ENCODE peak calls at places on chromosomes 13 and 19, in ten cellular contexts. One of them, this sample, is unnamed.
A peak's percentile ranks its signal among the peaks of the same experiment; 100 is the strongest.

GRCh38 chr13:97359181-97360057 is 74.5 kb upstream of the RAP2A start:
- DNase-seq in tibial artery: peak; percentile 48
- DNase-seq in mammary epithelial cell: peak; percentile 36
- DNase-seq in MCF 10A: peak; percentile 87
- DNase-seq in fibroblast of pulmonary artery: peak; percentile 89
- DNase-seq in IMR-90: peak; percentile 92
- DNase-seq in pancreas: no peak
- DNase-seq in ascending aorta: no peak
- DNase-seq in foreskin fibroblast: peak; percentile 67
- DNase-seq in SK-N-SH: peak; percentile 66
- DNase-seq in this sample: peak; percentile 82

GRCh38 chr19:32469796-32470195 is 64.2 kb downstream of the DPY19L3 start:
- DNase-seq in tibial artery: no peak
- DNase-seq in mammary epithelial cell: no peak
- DNase-seq in MCF 10A: no peak
- DNase-seq in fibroblast of pulmonary artery: no peak
- DNase-seq in IMR-90: peak; percentile 50
- DNase-seq in pancreas: no peak
- DNase-seq in ascending aorta: no peak
- DNase-seq in foreskin fibroblast: peak; percentile 83
- DNase-seq in SK-N-SH: no peak
- DNase-seq in this sample: peak; percentile 3

GRCh38 chr19:3746371-3747056 is 15.0 kb downstream of the APBA3 start:
- DNase-seq in tibial artery: no peak
- DNase-seq in mammary epithelial cell: no peak
- DNase-seq in MCF 10A: no peak
- DNase-seq in fibroblast of pulmonary artery: no peak
- DNase-seq in IMR-90: no peak
- DNase-seq in pancreas: no peak
- DNase-seq in ascending aorta: no peak
- DNase-seq in foreskin fibroblast: no peak
- DNase-seq in SK-N-SH: no peak
- DNase-seq in this sample: no peak

GRCh38 chr13:114071441-114071840 is 61.0 kb downstream of the RASA3 start:
- DNase-seq in tibial artery: no peak
- DNase-seq in mammary epithelial cell: no peak
- DNase-seq in MCF 10A: no peak
- DNase-seq in fibroblast of pulmonary artery: no peak
- DNase-seq in IMR-90: no peak
- DNase-seq in pancreas: no peak
- DNase-seq in ascending aorta: no peak
- DNase-seq in foreskin fibroblast: no peak
- DNase-seq in SK-N-SH: no peak
- DNase-seq in this sample: no peak

GRCh38 chr13:114038900-114039299 is 65.0 kb upstream of the C13orf46 start:
- DNase-seq in tibial artery: no peak
- DNase-seq in mammary epithelial cell: no peak
- DNase-seq in MCF 10A: no peak
- DNase-seq in fibroblast of pulmonary artery: no peak
- DNase-seq in IMR-90: no peak
- DNase-seq in pancreas: no peak
- DNase-seq in ascending aorta: no peak
- DNase-seq in foreskin fibroblast: no peak
- DNase-seq in SK-N-SH: no peak
- DNase-seq in this sample: no peak

GRCh38 chr13:108437496-108437895 is 168.0 kb downstream of the TNFSF13B start:
- DNase-seq in tibial artery: no peak
- DNase-seq in mammary epithelial cell: peak; percentile 14
- DNase-seq in MCF 10A: no peak
- DNase-seq in fibroblast of pulmonary artery: no peak
- DNase-seq in IMR-90: no peak
- DNase-seq in pancreas: no peak
- DNase-seq in ascending aorta: no peak
- DNase-seq in foreskin fibroblast: no peak
- DNase-seq in SK-N-SH: no peak
- DNase-seq in this sample: no peak

GRCh38 chr19:43765109-43765876 is 10.5 kb upstream of the SMG9 start:
- DNase-seq in tibial artery: peak; percentile 77
- DNase-seq in mammary epithelial cell: peak; percentile 98
- DNase-seq in MCF 10A: peak; percentile 99
- DNase-seq in fibroblast of pulmonary artery: peak; percentile 89
- DNase-seq in IMR-90: peak; percentile 97
- DNase-seq in pancreas: no peak
- DNase-seq in ascending aorta: peak; percentile 59
- DNase-seq in foreskin fibroblast: peak; percentile 97
- DNase-seq in SK-N-SH: no peak
- DNase-seq in this sample: peak; percentile 96

GRCh38 chr13:25927966-25928365 is 123.8 kb downstream of the SHISA2 start:
- DNase-seq in tibial artery: no peak
- DNase-seq in mammary epithelial cell: no peak
- DNase-seq in MCF 10A: no peak
- DNase-seq in fibroblast of pulmonary artery: no peak
- DNase-seq in IMR-90: no peak
- DNase-seq in pancreas: no peak
- DNase-seq in ascending aorta: no peak
- DNase-seq in foreskin fibroblast: no peak
- DNase-seq in SK-N-SH: no peak
- DNase-seq in this sample: no peak

GRCh38 chr19:42762782-42763181 is 2.7 kb downstream of the PSG8 start:
- DNase-seq in tibial artery: no peak
- DNase-seq in mammary epithelial cell: peak; percentile 32
- DNase-seq in MCF 10A: no peak
- DNase-seq in fibroblast of pulmonary artery: no peak
- DNase-seq in IMR-90: no peak
- DNase-seq in pancreas: peak; percentile 5
- DNase-seq in ascending aorta: no peak
- DNase-seq in foreskin fibroblast: no peak
- DNase-seq in SK-N-SH: no peak
- DNase-seq in this sample: no peak

GRCh38 chr13:26541041-26541440 is 16.4 kb upstream of the WASF3 start:
- DNase-seq in tibial artery: no peak
- DNase-seq in mammary epithelial cell: no peak
- DNase-seq in MCF 10A: no peak
- DNase-seq in fibroblast of pulmonary artery: no peak
- DNase-seq in IMR-90: no peak
- DNase-seq in pancreas: no peak
- DNase-seq in ascending aorta: no peak
- DNase-seq in foreskin fibroblast: no peak
- DNase-seq in SK-N-SH: no peak
- DNase-seq in this sample: no peak

GRCh38 chr13:100825551-100825950 is 151.0 kb upstream of the TMTC4 start:
- DNase-seq in tibial artery: no peak
- DNase-seq in mammary epithelial cell: peak; percentile 5
- DNase-seq in MCF 10A: peak; percentile 55
- DNase-seq in fibroblast of pulmonary artery: peak; percentile 14
- DNase-seq in IMR-90: peak; percentile 24
- DNase-seq in pancreas: no peak
- DNase-seq in ascending aorta: no peak
- DNase-seq in foreskin fibroblast: peak; percentile 53
- DNase-seq in SK-N-SH: no peak
- DNase-seq in this sample: peak; percentile 18

GRCh38 chr19:38375098-38375493 is 725 bp downstream of the PSMD8 start:
- DNase-seq in tibial artery: no peak
- DNase-seq in mammary epithelial cell: no peak
- DNase-seq in MCF 10A: no peak
- DNase-seq in fibroblast of pulmonary artery: no peak
- DNase-seq in IMR-90: peak; percentile 11
- DNase-seq in pancreas: no peak
- DNase-seq in ascending aorta: no peak
- DNase-seq in foreskin fibroblast: no peak
- DNase-seq in SK-N-SH: no peak
- DNase-seq in this sample: no peak

GRCh38 chr19:38376576-38376975 is 2.2 kb downstream of the PSMD8 start:
- DNase-seq in tibial artery: no peak
- DNase-seq in mammary epithelial cell: no peak
- DNase-seq in MCF 10A: no peak
- DNase-seq in fibroblast of pulmonary artery: no peak
- DNase-seq in IMR-90: no peak
- DNase-seq in pancreas: no peak
- DNase-seq in ascending aorta: no peak
- DNase-seq in foreskin fibroblast: no peak
- DNase-seq in SK-N-SH: no peak
- DNase-seq in this sample: no peak

GRCh38 chr19:38373907-38374331 is 452 bp upstream of the PSMD8 start:
- DNase-seq in tibial artery: no peak
- DNase-seq in mammary epithelial cell: no peak
- DNase-seq in MCF 10A: no peak
- DNase-seq in fibroblast of pulmonary artery: no peak
- DNase-seq in IMR-90: no peak
- DNase-seq in pancreas: no peak
- DNase-seq in ascending aorta: no peak
- DNase-seq in foreskin fibroblast: no peak
- DNase-seq in SK-N-SH: no peak
- DNase-seq in this sample: no peak

GRCh38 chr19:38375748-38376147 is 1.4 kb downstream of the PSMD8 start:
- DNase-seq in tibial artery: no peak
- DNase-seq in mammary epithelial cell: peak; percentile 13
- DNase-seq in MCF 10A: no peak
- DNase-seq in fibroblast of pulmonary artery: no peak
- DNase-seq in IMR-90: peak; percentile 20
- DNase-seq in pancreas: no peak
- DNase-seq in ascending aorta: no peak
- DNase-seq in foreskin fibroblast: peak; percentile 40
- DNase-seq in SK-N-SH: no peak
- DNase-seq in this sample: peak; percentile 57

GRCh38 chr19:38374332-38375097 is at the start of gene PSMD8:
- DNase-seq in tibial artery: peak; percentile 100
- DNase-seq in mammary epithelial cell: peak; percentile 99
- DNase-seq in MCF 10A: peak; percentile 100
- DNase-seq in fibroblast of pulmonary artery: peak; percentile 98
- DNase-seq in IMR-90: peak; percentile 97
- DNase-seq in pancreas: peak; percentile 96
- DNase-seq in ascending aorta: peak; percentile 98
- DNase-seq in foreskin fibroblast: peak; percentile 98
- DNase-seq in SK-N-SH: peak; percentile 98
- DNase-seq in this sample: peak; percentile 98
- TF ChIP-seq CTCF in tibial artery: no peak
- TF ChIP-seq CTCF in mammary epithelial cell: peak; percentile 33
- TF ChIP-seq CTCF in MCF 10A: no peak
- TF ChIP-seq CTCF in fibroblast of pulmonary artery: peak; percentile 14
- TF ChIP-seq CTCF in IMR-90: peak; percentile 41
- TF ChIP-seq CTCF in pancreas: no peak
- TF ChIP-seq CTCF in ascending aorta: peak; percentile 25
- TF ChIP-seq CTCF in foreskin fibroblast: peak; percentile 7
- TF ChIP-seq CTCF in SK-N-SH: peak; percentile 22
- TF ChIP-seq CTCF in this sample: no peak

GRCh38 chr19:2254052-2254872 is 2.0 kb downstream of the JSRP1 start:
- DNase-seq in tibial artery: no peak
- DNase-seq in mammary epithelial cell: no peak
- DNase-seq in MCF 10A: no peak
- DNase-seq in fibroblast of pulmonary artery: peak; percentile 49
- DNase-seq in IMR-90: peak; percentile 23
- DNase-seq in pancreas: peak; percentile 60
- DNase-seq in ascending aorta: no peak
- DNase-seq in foreskin fibroblast: no peak
- DNase-seq in SK-N-SH: peak; percentile 45
- DNase-seq in this sample: no peak
- TF ChIP-seq CTCF in tibial artery: no peak
- TF ChIP-seq CTCF in mammary epithelial cell: no peak
- TF ChIP-seq CTCF in MCF 10A: no peak
- TF ChIP-seq CTCF in fibroblast of pulmonary artery: peak; percentile 64
- TF ChIP-seq CTCF in IMR-90: peak; percentile 42
- TF ChIP-seq CTCF in pancreas: no peak
- TF ChIP-seq CTCF in ascending aorta: no peak
- TF ChIP-seq CTCF in foreskin fibroblast: peak; percentile 23
- TF ChIP-seq CTCF in SK-N-SH: no peak
- TF ChIP-seq CTCF in this sample: peak; percentile 37

GRCh38 chr19:29983568-29983967 is 41.5 kb downstream of the URI1 start:
- DNase-seq in tibial artery: no peak
- DNase-seq in mammary epithelial cell: no peak
- DNase-seq in MCF 10A: no peak
- DNase-seq in fibroblast of pulmonary artery: no peak
- DNase-seq in IMR-90: no peak
- DNase-seq in pancreas: no peak
- DNase-seq in ascending aorta: no peak
- DNase-seq in foreskin fibroblast: no peak
- DNase-seq in SK-N-SH: no peak
- DNase-seq in this sample: no peak

GRCh38 chr19:29992233-29992867 is 50.3 kb downstream of the URI1 start:
- DNase-seq in tibial artery: no peak
- DNase-seq in mammary epithelial cell: no peak
- DNase-seq in MCF 10A: no peak
- DNase-seq in fibroblast of pulmonary artery: no peak
- DNase-seq in IMR-90: no peak
- DNase-seq in pancreas: no peak
- DNase-seq in ascending aorta: no peak
- DNase-seq in foreskin fibroblast: no peak
- DNase-seq in SK-N-SH: no peak
- DNase-seq in this sample: no peak

GRCh38 chr19:29988351-29988750 is 46.3 kb downstream of the URI1 start:
- DNase-seq in tibial artery: no peak
- DNase-seq in mammary epithelial cell: no peak
- DNase-seq in MCF 10A: no peak
- DNase-seq in fibroblast of pulmonary artery: no peak
- DNase-seq in IMR-90: no peak
- DNase-seq in pancreas: no peak
- DNase-seq in ascending aorta: no peak
- DNase-seq in foreskin fibroblast: no peak
- DNase-seq in SK-N-SH: no peak
- DNase-seq in this sample: no peak
- TF ChIP-seq CTCF in tibial artery: no peak
- TF ChIP-seq CTCF in mammary epithelial cell: no peak
- TF ChIP-seq CTCF in MCF 10A: no peak
- TF ChIP-seq CTCF in fibroblast of pulmonary artery: no peak
- TF ChIP-seq CTCF in IMR-90: no peak
- TF ChIP-seq CTCF in pancreas: no peak
- TF ChIP-seq CTCF in ascending aorta: no peak
- TF ChIP-seq CTCF in foreskin fibroblast: no peak
- TF ChIP-seq CTCF in SK-N-SH: no peak
- TF ChIP-seq CTCF in this sample: no peak

GRCh38 chr13:91311491-91311890 is 36.0 kb upstream of the MIR17HG start:
- DNase-seq in tibial artery: no peak
- DNase-seq in mammary epithelial cell: no peak
- DNase-seq in MCF 10A: no peak
- DNase-seq in fibroblast of pulmonary artery: no peak
- DNase-seq in IMR-90: no peak
- DNase-seq in pancreas: no peak
- DNase-seq in ascending aorta: no peak
- DNase-seq in foreskin fibroblast: no peak
- DNase-seq in SK-N-SH: no peak
- DNase-seq in this sample: no peak

GRCh38 chr13:91305652-91306051 is 41.8 kb upstream of the MIR17HG start:
- DNase-seq in tibial artery: no peak
- DNase-seq in mammary epithelial cell: no peak
- DNase-seq in MCF 10A: no peak
- DNase-seq in fibroblast of pulmonary artery: no peak
- DNase-seq in IMR-90: no peak
- DNase-seq in pancreas: no peak
- DNase-seq in ascending aorta: no peak
- DNase-seq in foreskin fibroblast: no peak
- DNase-seq in SK-N-SH: no peak
- DNase-seq in this sample: no peak

GRCh38 chr13:91307887-91308286 is 39.6 kb upstream of the MIR17HG start:
- DNase-seq in tibial artery: no peak
- DNase-seq in mammary epithelial cell: no peak
- DNase-seq in MCF 10A: no peak
- DNase-seq in fibroblast of pulmonary artery: no peak
- DNase-seq in IMR-90: no peak
- DNase-seq in pancreas: no peak
- DNase-seq in ascending aorta: no peak
- DNase-seq in foreskin fibroblast: no peak
- DNase-seq in SK-N-SH: no peak
- DNase-seq in this sample: no peak

GRCh38 chr13:91304740-91305139 is 42.7 kb upstream of the MIR17HG start:
- DNase-seq in tibial artery: no peak
- DNase-seq in mammary epithelial cell: no peak
- DNase-seq in MCF 10A: no peak
- DNase-seq in fibroblast of pulmonary artery: no peak
- DNase-seq in IMR-90: no peak
- DNase-seq in pancreas: no peak
- DNase-seq in ascending aorta: no peak
- DNase-seq in foreskin fibroblast: no peak
- DNase-seq in SK-N-SH: no peak
- DNase-seq in this sample: no peak

GRCh38 chr13:91308299-91308698 is 39.2 kb upstream of the MIR17HG start:
- DNase-seq in tibial artery: no peak
- DNase-seq in mammary epithelial cell: no peak
- DNase-seq in MCF 10A: peak; percentile 24
- DNase-seq in fibroblast of pulmonary artery: no peak
- DNase-seq in IMR-90: no peak
- DNase-seq in pancreas: no peak
- DNase-seq in ascending aorta: no peak
- DNase-seq in foreskin fibroblast: no peak
- DNase-seq in SK-N-SH: no peak
- DNase-seq in this sample: no peak
- TF ChIP-seq CTCF in tibial artery: no peak
- TF ChIP-seq CTCF in mammary epithelial cell: peak; percentile 39
- TF ChIP-seq CTCF in MCF 10A: peak; percentile 19
- TF ChIP-seq CTCF in fibroblast of pulmonary artery: peak; percentile 15
- TF ChIP-seq CTCF in IMR-90: peak; percentile 2
- TF ChIP-seq CTCF in pancreas: no peak
- TF ChIP-seq CTCF in ascending aorta: no peak
- TF ChIP-seq CTCF in foreskin fibroblast: no peak
- TF ChIP-seq CTCF in SK-N-SH: peak; percentile 30
- TF ChIP-seq CTCF in this sample: no peak